ENCODE peak calls at places on chromosomes 13 and 19, in ten cellular contexts. S, J, A, C, V, E, Y, P, K and H are unnamed samples.

GRCh38 chr19:45640849-45641273 is 1.7 kb upstream of the EML2 start:
- DNase-seq in S (peak; percentile 38), J (no peak), A (peak; percentile 73), C (no peak), V (peak; percentile 56), E (no peak), Y (peak; percentile 91), P (no peak), K (peak; percentile 60), H (no peak)

GRCh38 chr19:5707576-5708575 is 12.1 kb downstream of the LONP1 start:
- DNase-seq in S (no peak), J (no peak), A (no peak), C (no peak), V (no peak), E (no peak), Y (no peak), P (no peak), K (no peak), H (no peak)

GRCh38 chr19:46599716-46600392 is 1.3 kb upstream of the CALM3 start:
- DNase-seq in S (peak; percentile 8), J (no peak), A (no peak), C (no peak), V (no peak), E (no peak), Y (peak; percentile 80), P (peak; percentile 43), K (no peak), H (no peak)

GRCh38 chr13:105920375-105920774 is 615.1 kb downstream of the EFNB2 start:
- DNase-seq in S (no peak), J (no peak), A (no peak), C (no peak), V (no peak), E (no peak), Y (no peak), P (no peak), K (peak; percentile 69), H (no peak)

GRCh38 chr19:54473071-54473941 is at the start of gene CDC42EP5:
- DNase-seq in S (no peak), J (no peak), A (peak; percentile 54), C (peak; percentile 67), V (peak; percentile 85), E (no peak), Y (peak; percentile 95), P (peak; percentile 85), K (no peak), H (peak; percentile 87)

GRCh38 chr19:10142701-10143375 is 23.1 kb upstream of the EIF3G start:
- DNase-seq in S (no peak), J (peak; percentile 26), A (no peak), C (no peak), V (peak; percentile 50), E (no peak), Y (no peak), P (no peak), K (no peak), H (no peak)

GRCh38 chr13:67120872-67121531 is 109.1 kb downstream of the PCDH9 start:
- DNase-seq in S (no peak), J (no peak), A (no peak), C (no peak), V (no peak), E (no peak), Y (no peak), P (no peak), K (no peak), H (no peak)

GRCh38 chr13:112444001-112444311 is 67.8 kb downstream of the SPACA7 start:
- DNase-seq in S (peak; percentile 81), J (peak; percentile 5), A (peak; percentile 70), C (peak; percentile 95), V (peak; percentile 68), E (peak; percentile 35), Y (peak; percentile 87), P (peak; percentile 69), K (peak; percentile 55), H (peak; percentile 51)

GRCh38 chr19:50906217-50906616 is 5.0 kb downstream of the KLK4 start:
- DNase-seq in S (peak; percentile 46), J (peak; percentile 20), A (peak; percentile 53), C (peak; percentile 67), V (peak; percentile 53), E (peak; percentile 10), Y (no peak), P (no peak), K (peak; percentile 23), H (no peak)

GRCh38 chr19:6663236-6664187 is 6.4 kb downstream of the TNFSF14 start:
- DNase-seq in S (no peak), J (no peak), A (peak; percentile 47), C (no peak), V (no peak), E (no peak), Y (no peak), P (no peak), K (no peak), H (no peak)

GRCh38 chr13:98155475-98156111 is 12.7 kb downstream of the FARP1 start:
- DNase-seq in S (no peak), J (no peak), A (no peak), C (no peak), V (no peak), E (no peak), Y (peak; percentile 42), P (no peak), K (no peak), H (no peak)

GRCh38 chr13:20873348-20873747 is 29.2 kb downstream of the XPO4 start:
- DNase-seq in S (no peak), J (no peak), A (no peak), C (peak; percentile 8), V (no peak), E (no peak), Y (no peak), P (no peak), K (no peak), H (no peak)

GRCh38 chr13:30340367-30341184 is 33.2 kb upstream of the KATNAL1 start:
- DNase-seq in S (no peak), J (no peak), A (no peak), C (no peak), V (peak; percentile 11), E (no peak), Y (peak; percentile 92), P (peak; percentile 80), K (no peak), H (peak; percentile 48)

GRCh38 chr13:41224113-41225110 is 30.0 kb upstream of the KBTBD7 start:
- DNase-seq in S (no peak), J (no peak), A (no peak), C (no peak), V (no peak), E (no peak), Y (no peak), P (no peak), K (no peak), H (no peak)

GRCh38 chr13:62357887-62358645 is 942.4 kb upstream of the PCDH20 start:
- DNase-seq in S (peak; percentile 14), J (no peak), A (no peak), C (peak; percentile 63), V (no peak), E (no peak), Y (no peak), P (no peak), K (peak; percentile 45), H (no peak)

GRCh38 chr13:109749365-109749764 is 37.0 kb downstream of the IRS2 start:
- DNase-seq in S (no peak), J (no peak), A (no peak), C (no peak), V (no peak), E (no peak), Y (no peak), P (no peak), K (no peak), H (no peak)

GRCh38 chr13:95481051-95481775 is 71.3 kb upstream of the CLDN10 start:
- DNase-seq in S (no peak), J (no peak), A (no peak), C (no peak), V (no peak), E (no peak), Y (no peak), P (no peak), K (no peak), H (no peak)

GRCh38 chr13:112900691-112901091 is 68.3 kb upstream of the MCF2L start:
- DNase-seq in S (no peak), J (no peak), A (no peak), C (no peak), V (no peak), E (no peak), Y (peak; percentile 83), P (no peak), K (no peak), H (no peak)

GRCh38 chr13:96527497-96527896 is 437.6 kb downstream of the HS6ST3 start:
- DNase-seq in S (no peak), J (no peak), A (no peak), C (no peak), V (no peak), E (no peak), Y (no peak), P (no peak), K (no peak), H (no peak)

GRCh38 chr19:39413269-39413902 is 917 bp downstream of the PLEKHG2 start:
- DNase-seq in S (no peak), J (no peak), A (no peak), C (peak; percentile 74), V (peak; percentile 62), E (no peak), Y (peak; percentile 95), P (peak; percentile 81), K (no peak), H (peak; percentile 88)

GRCh38 chr19:11612816-11613511 is 15.7 kb downstream of the ZNF627 start:
- DNase-seq in S (no peak), J (no peak), A (no peak), C (peak; percentile 17), V (no peak), E (no peak), Y (no peak), P (no peak), K (no peak), H (no peak)

GRCh38 chr13:21637296-21637695 is 33.3 kb upstream of the MICU2 start:
- DNase-seq in S (peak; percentile 28), J (no peak), A (peak; percentile 16), C (peak; percentile 46), V (peak; percentile 78), E (peak; percentile 21), Y (no peak), P (no peak), K (peak; percentile 97), H (no peak)